ENCODE peak calls at places on chromosome 18, in eight cellular contexts. L is K562, A is prostate gland, C is GM23338, S is stomach, M is transverse colon, T is esophagus muscularis mucosa, B is vagina. D is an unnamed sample.

GRCh38 chr18:51134721-51135120 is 62.8 kb downstream of the MEX3C start:
- DNase-seq in L (no peak), A (no peak), C (no peak), S (no peak), M (no peak), T (peak; percentile 17), B (no peak), D (no peak)

GRCh38 chr18:56021814-56022205 is 433.8 kb upstream of the TCF4 start:
- DNase-seq in L (no peak), A (no peak), C (no peak), S (no peak), M (no peak), T (no peak), B (no peak), D (no peak)

GRCh38 chr18:21593540-21594257 is 6.8 kb downstream of the ESCO1 start:
- DNase-seq in L (no peak), A (no peak), C (no peak), S (no peak), M (no peak), T (no peak), B (no peak), D (no peak)

GRCh38 chr18:5296706-5297320 is 1.3 kb upstream of the ZBTB14 start:
- DNase-seq in L (peak; percentile 53), A (peak; percentile 63), C (peak; percentile 94), S (peak; percentile 82), M (peak; percentile 82), T (peak; percentile 95), B (no peak), D (peak; percentile 93)

GRCh38 chr18:50610349-50610748 is 50.5 kb downstream of the MAPK4 start:
- DNase-seq in L (peak; percentile 11), A (no peak), C (peak; percentile 28), S (no peak), M (no peak), T (no peak), B (no peak), D (no peak)

GRCh38 chr18:35917043-35917442 is 55.4 kb upstream of the RMP24 start:
- DNase-seq in L (no peak), A (no peak), C (peak; percentile 33), S (no peak), M (no peak), T (peak; percentile 29), B (no peak), D (no peak)

GRCh38 chr18:21741511-21742322 is 1.1 kb downstream of the MIB1 start:
- DNase-seq in L (no peak), A (peak; percentile 16), C (peak; percentile 37), S (peak; percentile 40), M (peak; percentile 40), T (no peak), B (no peak), D (no peak)

GRCh38 chr18:34342960-34343359 is 118.2 kb upstream of the NOL4 start:
- DNase-seq in L (no peak), A (no peak), C (peak; percentile 6), S (no peak), M (no peak), T (no peak), B (no peak), D (no peak)

GRCh38 chr18:45920367-45920766 is 46.8 kb downstream of the EPG5 start:
- DNase-seq in L (no peak), A (peak; percentile 81), C (no peak), S (peak; percentile 84), M (peak; percentile 60), T (no peak), B (no peak), D (peak; percentile 83)

GRCh38 chr18:34212511-34212910 is 12.2 kb downstream of the NOL4 start:
- DNase-seq in L (no peak), A (no peak), C (no peak), S (no peak), M (no peak), T (no peak), B (no peak), D (no peak)

GRCh38 chr18:79405019-79405780 is 9.5 kb downstream of the NFATC1 start:
- DNase-seq in L (no peak), A (no peak), C (no peak), S (no peak), M (no peak), T (no peak), B (no peak), D (peak; percentile 83)

GRCh38 chr18:56112013-56112749 is 524.2 kb upstream of the TCF4 start:
- DNase-seq in L (no peak), A (no peak), C (no peak), S (no peak), M (no peak), T (no peak), B (no peak), D (no peak)

GRCh38 chr18:34695300-34695699 is 14.8 kb upstream of the DTNA start:
- DNase-seq in L (no peak), A (no peak), C (no peak), S (no peak), M (no peak), T (no peak), B (no peak), D (no peak)

GRCh38 chr18:23306842-23307241 is 146.2 kb upstream of the RIOK3 start:
- DNase-seq in L (no peak), A (no peak), C (no peak), S (no peak), M (no peak), T (no peak), B (no peak), D (no peak)

GRCh38 chr18:23300211-23300887 is 152.7 kb upstream of the RIOK3 start:
- DNase-seq in L (no peak), A (no peak), C (no peak), S (no peak), M (no peak), T (no peak), B (no peak), D (no peak)

GRCh38 chr18:23302514-23302851 is 150.6 kb upstream of the RIOK3 start:
- DNase-seq in L (no peak), A (no peak), C (no peak), S (no peak), M (no peak), T (no peak), B (no peak), D (no peak)

GRCh38 chr18:23301971-23302370 is 151.1 kb upstream of the RIOK3 start:
- DNase-seq in L (no peak), A (no peak), C (no peak), S (no peak), M (no peak), T (no peak), B (no peak), D (no peak)

DNA sequence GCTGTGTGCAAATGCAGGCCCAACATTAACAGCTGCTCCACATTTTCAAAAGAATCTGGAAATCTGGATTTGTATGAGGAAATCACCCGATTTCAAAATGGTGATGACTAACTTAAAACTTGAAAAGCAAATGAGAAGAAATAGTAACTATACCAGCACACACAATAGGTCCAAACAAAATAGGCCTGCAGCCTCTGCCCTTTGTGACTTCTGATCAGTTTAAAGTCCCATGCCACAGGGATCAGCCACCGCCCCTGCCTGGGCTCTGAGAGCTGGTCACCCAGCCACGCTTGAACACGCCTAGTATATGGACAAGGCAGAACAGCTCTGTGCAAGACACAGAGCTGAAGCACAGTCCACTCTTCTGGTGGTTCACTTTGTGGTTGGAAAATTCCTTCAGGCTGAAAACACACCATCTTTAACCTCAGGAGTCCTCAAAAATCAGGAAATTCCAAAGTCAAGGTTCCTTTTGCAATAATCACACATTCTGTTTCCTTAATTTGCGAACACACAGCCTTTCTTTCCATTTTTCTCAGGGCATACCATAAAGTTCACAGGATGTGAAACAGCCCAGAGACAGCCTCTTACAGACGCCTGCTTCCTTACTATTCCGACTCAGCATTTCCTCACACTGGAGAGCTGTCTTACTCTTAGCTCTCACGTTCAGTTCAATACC is 150.1 kb upstream of the RIOK3 start:
- DNase-seq in L (no peak), A (no peak), C (no peak), S (no peak), M (no peak), T (no peak), B (no peak), D (no peak)
- TF ChIP-seq POLR2AphosphoS5 in L (no peak), A (no peak), C (no peak), S (no peak), M (no peak), T (no peak), B (peak; percentile 24), D (no peak)

GRCh38 chr18:8260319-8260718 is 348.9 kb upstream of the RAB12 start:
- DNase-seq in L (no peak), A (no peak), C (peak; percentile 23), S (no peak), M (no peak), T (no peak), B (no peak), D (no peak)
- H3K27ac ChIP-seq in L (no peak overlapping the region), A (no peak overlapping the region), C (no peak overlapping the region), S (no peak overlapping the region), M (no peak overlapping the region), T (no peak overlapping the region), B (no peak overlapping the region), D (no peak overlapping the region)

GRCh38 chr18:48314694-48315093 is 94.5 kb downstream of the ZBTB7C start:
- DNase-seq in L (no peak), A (no peak), C (peak; percentile 32), S (no peak), M (no peak), T (no peak), B (no peak), D (peak; percentile 61)
- TF ChIP-seq CTCF in L (no peak), A (no peak), C (peak; percentile 26), S (no peak), M (no peak), T (no peak), B (no peak), D (no peak)

GRCh38 chr18:10951631-10952544 is 197.5 kb downstream of the PIEZO2 start:
- DNase-seq in L (no peak), A (no peak), C (no peak), S (no peak), M (no peak), T (no peak), B (no peak), D (no peak)
- TF ChIP-seq POLR2AphosphoS5 in L (no peak), A (no peak), C (no peak), S (no peak), M (no peak), T (no peak), B (no peak), D (no peak)

GRCh38 chr18:32167980-32168379 is 21.9 kb upstream of the MEP1B start:
- DNase-seq in L (no peak), A (peak; percentile 42), C (no peak), S (no peak), M (no peak), T (no peak), B (no peak), D (no peak)
- H3K27ac ChIP-seq in L (no peak overlapping the region), A (no peak overlapping the region), C (no peak overlapping the region), S (no peak overlapping the region), M (no peak overlapping the region), T (no peak overlapping the region), B (no peak overlapping the region), D (no peak overlapping the region)

GRCh38 chr18:29439398-29439797 is 1262.5 kb upstream of the CDH2 start:
- DNase-seq in L (no peak), A (no peak), C (peak; percentile 3), S (no peak), M (no peak), T (no peak), B (no peak), D (no peak)
- TF ChIP-seq CTCF in L (no peak), A (no peak), C (peak; percentile 44), S (no peak), M (no peak), T (no peak), B (no peak), D (no peak)